ENCODE peak calls at places on chromosomes 16 and 17, in eight cellular contexts. O is CD8-positive, alpha-beta T cell; X is pancreas; T is endothelial cell of umbilical vein; K is stomach; V is IMR-90; S is Peyer's patch; N is breast epithelium. G is an unnamed sample.

GRCh38 chr16:66097746-66098145 is 268.7 kb upstream of the CDH5 start:
- DNase-seq in N (no peak), X (no peak), O (no peak), V (no peak), K (no peak), S (no peak), T (no peak), G (no peak)

GRCh38 chr16:25198021-25198420 is 18.7 kb upstream of the AQP8 start:
- DNase-seq in X (no peak), S (no peak), T (no peak), N (no peak), V (peak; percentile 18), K (no peak), O (no peak), G (no peak)

GRCh38 chr17:7238418-7239090 is 703 bp downstream of the PHF23 start:
- DNase-seq in O (no peak), T (peak; percentile 21), S (peak; percentile 62), K (no peak), N (no peak), V (no peak), X (peak; percentile 62), G (peak; percentile 73)

GRCh38 chr17:1298616-1299015 is 19.2 kb downstream of the TRARG1 start:
- DNase-seq in X (no peak), O (peak; percentile 18), S (peak; percentile 53), V (no peak), N (no peak), T (no peak), K (no peak), G (no peak)

GRCh38 chr16:84839054-84839453 is 19.3 kb downstream of the CRISPLD2 start:
- DNase-seq in X (no peak), O (no peak), S (no peak), T (no peak), K (no peak), N (no peak), V (peak; percentile 80), G (peak; percentile 30)

GRCh38 chr16:67833418-67834241 is 8.5 kb upstream of the THAP11 start:
- DNase-seq in T (peak; percentile 94), S (peak; percentile 98), K (peak; percentile 95), V (peak; percentile 84), O (peak; percentile 88), X (peak; percentile 92), N (peak; percentile 91), G (peak; percentile 93)

GRCh38 chr17:49054342-49055092 is 57.3 kb downstream of the IGF2BP1 start:
- DNase-seq in O (no peak), X (no peak), K (no peak), T (no peak), N (no peak), S (no peak), V (no peak), G (no peak)

GRCh38 chr16:28182183-28182582 is 29.6 kb downstream of the XPO6 start:
- DNase-seq in T (no peak), X (no peak), S (no peak), N (no peak), V (peak; percentile 66), O (no peak), K (no peak), G (no peak)

GRCh38 chr17:33534063-33534462 is 241.0 kb upstream of the ASIC2 start:
- DNase-seq in V (no peak), K (no peak), T (no peak), N (no peak), X (no peak), S (no peak), O (no peak), G (no peak)

GRCh38 chr17:69733171-69734014 is 318.9 kb downstream of the MAP2K6 start:
- DNase-seq in O (no peak), X (no peak), T (peak; percentile 67), K (no peak), S (no peak), N (no peak), V (peak; percentile 88), G (no peak)

GRCh38 chr16:46658925-46659324 is 30.1 kb downstream of the VPS35 start:
- DNase-seq in T (no peak), N (no peak), K (no peak), S (peak; percentile 52), O (no peak), X (peak; percentile 49), V (no peak), G (peak; percentile 61)

GRCh38 chr17:40980117-40980516 is 4.0 kb downstream of the KRT40 start:
- DNase-seq in N (no peak), S (no peak), V (no peak), T (no peak), O (no peak), X (no peak), K (no peak), G (no peak)

GRCh38 chr17:66678061-66678460 is 156.9 kb upstream of the CACNG5 start:
- DNase-seq in T (no peak), N (no peak), S (no peak), K (no peak), X (no peak), O (no peak), V (no peak), G (no peak)

GRCh38 chr17:66676421-66676820 is 158.5 kb upstream of the CACNG5 start:
- DNase-seq in O (no peak), X (peak; percentile 31), N (peak; percentile 77), V (no peak), K (peak; percentile 88), T (no peak), S (peak; percentile 85), G (peak; percentile 82)

GRCh38 chr17:66677201-66677981 is 157.5 kb upstream of the CACNG5 start:
- DNase-seq in S (no peak), N (no peak), X (no peak), V (peak; percentile 94), T (no peak), O (no peak), K (no peak), G (no peak)

GRCh38 chr17:66675273-66675990 is 159.5 kb upstream of the CACNG5 start:
- DNase-seq in V (no peak), S (no peak), X (no peak), K (no peak), T (no peak), O (no peak), N (no peak), G (no peak)

DNA sequence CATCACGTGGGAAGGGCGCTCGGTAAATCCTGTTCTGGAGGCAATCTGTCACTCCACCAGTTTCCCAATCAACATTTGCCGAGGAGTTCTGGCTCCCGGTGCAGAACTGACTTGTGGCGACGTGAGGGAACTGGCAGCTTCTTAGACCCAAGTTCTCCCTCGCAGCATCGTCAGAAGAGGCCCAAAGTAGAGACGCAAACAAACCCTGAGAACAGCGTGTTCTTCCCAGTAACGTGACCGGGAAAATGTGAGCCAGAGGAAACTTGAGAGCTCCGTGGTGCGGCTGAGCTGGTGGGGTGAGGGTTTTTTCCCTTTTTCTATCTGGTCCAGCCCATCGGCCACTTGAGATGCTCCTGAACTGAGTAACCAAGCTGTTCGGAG is 158.9 kb upstream of the CACNG5 start:
- DNase-seq in X (no peak), K (peak; percentile 65), T (no peak), V (no peak), N (no peak), S (no peak), O (no peak), G (no peak)
- H3K27ac ChIP-seq in X (no peak overlapping the region), K (peak overlapping the region; percentile 83), T (no peak overlapping the region), V (no peak overlapping the region), N (peak overlapping the region; percentile 88), S (peak overlapping the region; percentile 14), O (no peak overlapping the region), G (peak overlapping the region; percentile 62)

GRCh38 chr17:76086384-76086783 is 7.4 kb downstream of the ZACN start:
- DNase-seq in X (no peak), V (no peak), O (no peak), N (no peak), S (no peak), K (no peak), T (no peak), G (no peak)

GRCh38 chr17:76089680-76090516 is 10.9 kb downstream of the ZACN start:
- DNase-seq in K (no peak), V (no peak), X (no peak), N (no peak), S (no peak), T (no peak), O (no peak), G (peak; percentile 74)

GRCh38 chr17:76087531-76087930 is 8.5 kb downstream of the ZACN start:
- DNase-seq in O (no peak), N (no peak), X (no peak), S (no peak), V (no peak), K (no peak), T (no peak), G (no peak)

GRCh38 chr17:76088868-76089576 is 10.0 kb downstream of the ZACN start:
- DNase-seq in X (no peak), V (no peak), K (no peak), T (no peak), N (no peak), S (no peak), O (no peak), G (no peak)

DNA sequence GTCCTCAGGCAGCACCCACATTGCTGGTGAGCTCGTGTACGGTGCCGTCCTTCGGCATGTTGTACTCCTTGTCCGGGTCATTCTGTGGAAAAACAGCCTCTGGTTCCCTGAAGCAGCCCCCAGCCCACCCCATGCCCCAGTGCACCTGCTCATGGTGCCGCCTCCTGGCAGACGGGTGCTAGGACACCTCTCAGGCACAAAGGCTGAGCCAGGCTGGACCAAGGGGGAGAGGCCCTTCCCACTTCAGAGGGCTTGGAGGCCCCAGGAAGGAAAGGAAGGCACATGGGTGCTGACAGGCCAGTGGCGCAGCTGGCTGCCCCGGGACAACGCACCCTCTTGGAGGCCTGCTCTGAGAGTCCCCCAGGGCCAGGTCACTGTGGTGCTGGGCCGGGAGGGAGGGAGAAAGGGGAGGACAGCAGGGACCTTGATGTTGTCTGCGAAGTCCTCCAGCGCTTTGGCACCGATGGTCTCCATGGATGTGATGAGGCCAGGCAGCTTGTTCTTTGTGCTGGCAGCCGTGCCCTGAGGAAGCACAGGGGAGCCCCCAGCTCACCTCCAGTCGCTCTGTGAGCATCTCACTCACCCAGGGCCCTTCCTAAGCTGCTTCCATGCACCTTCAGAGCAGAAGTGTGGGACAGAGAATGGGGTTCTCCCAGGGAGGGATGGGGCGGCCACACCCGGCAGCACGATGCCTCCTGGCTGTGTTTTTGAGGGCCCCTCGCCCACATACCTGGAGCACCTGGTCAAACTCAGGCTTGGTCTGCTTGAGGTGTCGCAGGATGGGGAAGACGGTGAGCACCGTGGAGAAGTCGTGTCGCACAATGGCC is 9.3 kb downstream of the ZACN start:
- DNase-seq in K (no peak), V (no peak), N (no peak), X (no peak), O (no peak), T (no peak), S (no peak), G (no peak)
- TF ChIP-seq CTCF in K (no peak), V (no peak), N (no peak), X (no peak), O (no peak), T (no peak), S (no peak), G (no peak)

DNA sequence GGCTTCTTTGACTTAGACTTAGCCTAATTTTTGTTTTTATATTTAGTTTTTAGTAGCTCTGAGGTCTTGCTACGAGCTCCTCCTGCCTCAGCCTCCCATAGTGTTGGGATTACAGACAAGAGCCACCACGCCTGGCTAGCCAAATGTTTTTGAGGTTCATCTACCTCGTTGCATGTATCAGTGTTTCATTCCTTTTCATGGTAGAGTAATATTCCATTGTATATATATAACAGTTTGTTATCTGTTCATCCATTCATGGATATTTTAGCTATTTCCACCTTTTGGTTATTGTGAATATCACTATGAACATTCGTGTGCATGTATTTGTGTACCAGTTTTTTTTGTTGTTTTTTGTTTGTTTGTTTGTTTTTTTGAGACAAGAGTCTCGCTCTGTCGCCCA is 12.2 kb downstream of the NOL11 start:
- DNase-seq in O (no peak), N (no peak), X (no peak), K (no peak), S (no peak), T (no peak), V (no peak), G (no peak)
- H3K36me3 ChIP-seq in O (peaks cover 36% of the 10 kb centered on the region), N (peaks cover 4% of the 10 kb centered on the region), X (peaks cover 52% of the 10 kb centered on the region), K (peaks cover 97% of the 10 kb centered on the region), S (peaks cover 88% of the 10 kb centered on the region), T (peaks cover 17% of the 10 kb centered on the region), V (peaks cover 52% of the 10 kb centered on the region), G (no peaks in the 10 kb centered on the region)

GRCh38 chr16:22296225-22297113 is 740 bp upstream of the POLR3E start:
- DNase-seq in T (peak; percentile 32), X (no peak), N (no peak), O (no peak), S (no peak), V (no peak), K (no peak), G (no peak)
- H3K27ac ChIP-seq in T (peak overlapping the region; percentile 3), X (peak overlapping the region; percentile 31), N (peak overlapping the region; percentile 95), O (no peak overlapping the region), S (peak overlapping the region; percentile 20), V (no peak overlapping the region), K (peak overlapping the region; percentile 94), G (no peak overlapping the region)

G was measured in left lung.